ENCODE peak calls at places on chromosomes 7 and 10, in five cellular contexts. E is COR-L47, O is anterior cingulate cortex, F is GM19239, P is GM10248. Z is an unnamed sample.

GRCh38 chr10:18424200-18424599 is 227.2 kb downstream of the NSUN6 start:
- DNase-seq in F (no peak), P (no peak), E (no peak), O (no peak), Z (no peak)

GRCh38 chr7:48087349-48087748 is 1.7 kb upstream of the UPP1 start:
- DNase-seq in F (no peak), P (no peak), E (no peak), O (no peak), Z (no peak)

GRCh38 chr10:7525314-7526016 is 114.6 kb upstream of the SFMBT2 start:
- DNase-seq in P (peak; percentile 85), O (peak; percentile 40), E (peak; percentile 49), F (peak; percentile 78), Z (peak; percentile 87)

GRCh38 chr7:46003896-46004875 is 83.1 kb upstream of the IGFBP3 start:
- DNase-seq in F (no peak), O (no peak), P (no peak), E (no peak), Z (no peak)

GRCh38 chr7:132232394-132232793 is 343.9 kb downstream of the PLXNA4 start:
- DNase-seq in P (no peak), F (no peak), E (no peak), O (no peak), Z (no peak)

GRCh38 chr10:86160890-86161585 is 205.6 kb downstream of the GRID1 start:
- DNase-seq in F (no peak), P (no peak), O (no peak), E (no peak), Z (no peak)

GRCh38 chr7:121019018-121019417 is 30.5 kb downstream of the CPED1 start:
- DNase-seq in E (no peak), P (no peak), O (no peak), F (no peak), Z (no peak)

GRCh38 chr7:144656960-144657359 is 178.9 kb downstream of the TPK1 start:
- DNase-seq in E (no peak), P (no peak), O (no peak), F (no peak), Z (no peak)

GRCh38 chr7:3585826-3586225 is 284.8 kb downstream of the SDK1 start:
- DNase-seq in E (no peak), P (no peak), F (no peak), O (no peak), Z (no peak)

GRCh38 chr7:70618020-70618551 is 513.9 kb upstream of the GALNT17 start:
- DNase-seq in F (no peak), O (no peak), E (no peak), P (no peak), Z (no peak)

GRCh38 chr10:97116534-97117162 is 69.1 kb downstream of the SLIT1 start:
- DNase-seq in P (no peak), E (peak; percentile 80), O (no peak), F (no peak), Z (no peak)

GRCh38 chr10:45561952-45562351 is 110.6 kb downstream of the ZFAND4 start:
- DNase-seq in O (no peak), P (no peak), E (no peak), F (no peak), Z (no peak)

GRCh38 chr7:117386125-117386709 is 41.1 kb downstream of the ASZ1 start:
- DNase-seq in O (no peak), P (no peak), F (no peak), E (no peak), Z (no peak)